ENCODE peak calls at places on chromosome 18, in eight cellular contexts. C, W, L, F, Y, Z, J and N are unnamed samples.

GRCh38 chr18:22623513-22623912 is 205.8 kb upstream of the CTAGE1 start:
- DNase-seq in C (no peak), W (no peak), L (no peak), F (no peak), Y (no peak), Z (no peak), J (no peak), N (no peak)

GRCh38 chr18:25726278-25726677 is 364.1 kb downstream of the SS18 start:
- DNase-seq in C (no peak), W (no peak), L (no peak), F (peak; percentile 88), Y (peak; percentile 49), Z (peak; percentile 11), J (no peak), N (no peak)

GRCh38 chr18:74387362-74387761 is 69.7 kb downstream of the DIPK1C start:
- DNase-seq in C (no peak), W (no peak), L (no peak), F (no peak), Y (no peak), Z (no peak), J (no peak), N (no peak)

GRCh38 chr18:74694436-74694835 is 96.8 kb downstream of the ZNF407 start:
- DNase-seq in C (no peak), W (no peak), L (no peak), F (no peak), Y (no peak), Z (no peak), J (no peak), N (no peak)

GRCh38 chr18:57910817-57911216 is 107.7 kb upstream of the ATP8B1 start:
- DNase-seq in C (no peak), W (no peak), L (no peak), F (no peak), Y (no peak), Z (no peak), J (no peak), N (no peak)

GRCh38 chr18:44627245-44627644 is 53.4 kb upstream of the SETBP1 start:
- DNase-seq in C (peak; percentile 20), W (no peak), L (no peak), F (no peak), Y (no peak), Z (peak; percentile 76), J (no peak), N (no peak)

GRCh38 chr18:13562494-13563029 is 163.8 kb downstream of the FAM210A start:
- DNase-seq in C (no peak), W (no peak), L (no peak), F (no peak), Y (no peak), Z (no peak), J (no peak), N (no peak)

GRCh38 chr18:1906421-1906820 is 664.9 kb downstream of the METTL4 start:
- DNase-seq in C (no peak), W (no peak), L (no peak), F (no peak), Y (no peak), Z (no peak), J (no peak), N (peak; percentile 12)

GRCh38 chr18:14074187-14074586 is 58.0 kb downstream of the ZNF519 start:
- DNase-seq in C (peak; percentile 6), W (no peak), L (no peak), F (no peak), Y (no peak), Z (no peak), J (no peak), N (no peak)

GRCh38 chr18:47990981-47991380 is 60.5 kb upstream of the SMAD2 start:
- DNase-seq in C (no peak), W (no peak), L (no peak), F (no peak), Y (no peak), Z (no peak), J (no peak), N (no peak)

GRCh38 chr18:46341989-46342525 is 237.9 kb downstream of the HAUS1 start:
- DNase-seq in C (no peak), W (no peak), L (no peak), F (no peak), Y (no peak), Z (no peak), J (no peak), N (no peak)

DNA sequence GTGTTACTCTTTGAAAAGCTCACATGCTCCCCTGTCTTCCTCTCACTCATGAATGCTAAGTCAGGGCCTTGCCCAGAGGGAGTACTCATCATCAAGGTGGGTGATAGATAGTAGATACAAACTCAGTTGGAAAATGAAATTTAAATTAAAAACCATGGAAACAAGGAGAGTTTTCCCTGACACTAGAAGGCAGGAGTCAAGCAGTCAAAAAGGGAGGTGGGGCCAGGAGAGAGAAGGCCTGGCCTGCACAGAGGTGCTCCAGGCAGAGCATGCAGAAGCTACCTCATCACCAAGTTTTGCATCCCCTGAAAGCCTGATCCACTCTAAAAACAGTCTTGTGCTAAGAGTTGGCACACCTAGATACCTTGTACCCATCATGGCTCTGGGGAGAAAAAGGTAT is 143.7 kb downstream of the MYO5B start:
- DNase-seq in C (peak; percentile 13), W (no peak), L (no peak), F (no peak), Y (no peak), Z (peak; percentile 27), J (peak; percentile 10), N (peak; percentile 2)
- TF ChIP-seq CTCF in C (peak; percentile 19), W (no peak), L (peak; percentile 19), F (peak; percentile 9), Y (no peak), Z (peak; percentile 40), J (peak; percentile 64), N (no peak)

GRCh38 chr18:21004721-21005120 is 106.9 kb downstream of the ROCK1 start:
- DNase-seq in C (peak; percentile 4), W (no peak), L (peak; percentile 38), F (no peak), Y (peak; percentile 94), Z (peak; percentile 93), J (no peak), N (no peak)
- H3K27ac ChIP-seq in C (no peak overlapping the region), W (peak overlapping the region; percentile 50), L (peak overlapping the region; percentile 51), F (peak overlapping the region; percentile 47), Y (peak overlapping the region; percentile 72), Z (no peak overlapping the region), J (no peak overlapping the region), N (no peak overlapping the region)

DNA sequence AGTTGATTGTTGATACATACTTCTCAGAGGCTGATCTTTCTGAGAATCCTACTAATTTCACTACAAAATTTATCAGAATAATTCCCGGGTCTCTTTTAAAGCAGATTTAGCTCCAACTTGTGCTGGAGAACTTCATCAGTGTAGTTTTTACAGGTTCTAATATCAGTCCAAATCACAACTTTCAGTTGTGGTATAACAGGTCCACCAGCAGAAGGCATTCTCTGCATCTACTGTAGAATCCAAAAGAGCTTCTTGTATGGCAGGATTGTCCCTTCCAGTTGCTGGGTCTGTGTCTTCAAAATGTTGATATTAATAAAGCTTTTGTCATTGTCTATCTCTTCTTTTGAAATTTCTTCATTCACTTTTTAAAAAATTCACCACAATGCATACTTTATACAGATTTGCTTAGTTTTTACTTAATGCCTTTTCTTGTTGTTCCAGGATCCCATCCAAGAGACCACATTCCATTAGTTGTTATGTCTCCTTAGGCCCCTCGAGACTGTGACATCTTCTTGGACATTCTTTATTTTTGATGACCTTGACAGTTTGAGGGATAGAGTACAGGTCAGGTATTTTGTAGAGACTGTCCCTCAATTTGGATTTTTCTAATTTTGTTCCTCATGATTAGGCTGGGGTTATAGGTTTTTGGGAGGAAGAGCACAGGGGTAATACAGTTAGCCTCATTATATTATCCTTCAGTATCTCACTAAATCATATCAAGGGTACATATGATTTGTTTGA is 490.5 kb upstream of the MEX3C start:
- DNase-seq in C (no peak), W (no peak), L (no peak), F (no peak), Y (no peak), Z (no peak), J (no peak), N (no peak)
- TF ChIP-seq CTCF in C (no peak), W (no peak), L (no peak), F (no peak), Y (no peak), Z (no peak), J (no peak), N (no peak)

GRCh38 chr18:35605686-35606417 is 24.3 kb downstream of the GALNT1 start:
- DNase-seq in C (no peak), W (no peak), L (no peak), F (no peak), Y (peak; percentile 31), Z (peak; percentile 45), J (no peak), N (no peak)
- H3K27ac ChIP-seq in C (no peak overlapping the region), W (no peak overlapping the region), L (no peak overlapping the region), F (no peak overlapping the region), Y (no peak overlapping the region), Z (no peak overlapping the region), J (no peak overlapping the region), N (no peak overlapping the region)

GRCh38 chr18:32956591-32957310 is 183.9 kb upstream of the KLHL14 start:
- DNase-seq in C (no peak), W (no peak), L (no peak), F (no peak), Y (peak; percentile 85), Z (peak; percentile 73), J (no peak), N (peak; percentile 0)
- TF ChIP-seq CTCF in C (no peak), W (no peak), L (no peak), F (no peak), Y (no peak), Z (peak; percentile 37), J (no peak), N (no peak)

GRCh38 chr18:27411911-27412310 is 226.8 kb upstream of the CHST9 start:
- DNase-seq in C (no peak), W (no peak), L (no peak), F (no peak), Y (no peak), Z (peak; percentile 0), J (peak; percentile 8), N (no peak)
- H3K27ac ChIP-seq in C (no peak overlapping the region), W (no peak overlapping the region), L (no peak overlapping the region), F (no peak overlapping the region), Y (no peak overlapping the region), Z (no peak overlapping the region), J (no peak overlapping the region), N (no peak overlapping the region)

DNA sequence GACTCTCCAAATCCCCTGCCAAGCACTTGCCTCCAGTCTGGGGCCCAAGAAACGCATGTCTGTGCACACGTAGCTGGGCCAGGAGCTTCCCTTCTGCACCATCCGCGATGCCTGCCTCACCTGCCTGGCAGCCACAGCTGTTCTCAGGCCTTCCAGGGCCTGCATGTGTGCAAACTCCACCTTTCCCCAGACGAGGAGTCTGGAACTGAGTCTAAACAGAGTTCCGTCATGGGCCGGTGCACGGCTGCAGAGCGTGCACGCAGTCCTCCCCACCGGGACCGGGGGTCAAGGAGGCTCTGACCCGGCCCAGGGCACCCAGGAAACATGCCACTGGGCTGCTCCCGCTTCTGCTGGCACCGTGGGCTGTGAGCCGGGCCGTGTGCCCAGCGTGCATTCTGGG is 66.8 kb upstream of the SALL3 start:
- DNase-seq in C (no peak), W (no peak), L (no peak), F (no peak), Y (no peak), Z (no peak), J (no peak), N (no peak)
- TF ChIP-seq CTCF in C (no peak), W (no peak), L (no peak), F (no peak), Y (no peak), Z (no peak), J (no peak), N (no peak)

GRCh38 chr18:36783792-36784191 is 45.0 kb downstream of the TPGS2 start:
- DNase-seq in C (no peak), W (no peak), L (no peak), F (no peak), Y (no peak), Z (no peak), J (no peak), N (no peak)
- H3K27ac ChIP-seq in C (no peak overlapping the region), W (peak overlapping the region; percentile 31), L (no peak overlapping the region), F (no peak overlapping the region), Y (no peak overlapping the region), Z (peak overlapping the region; percentile 18), J (no peak overlapping the region), N (no peak overlapping the region)